ENCODE peak calls at places on chromosomes 5 and 9, in eight cellular contexts. O is GM03348, Z is AG08396, G is hypothalamus, Y is NAMALWA, K is endothelial cell of umbilical vein, S is stomach, C is esophagus squamous epithelium. U is an unnamed sample.

GRCh38 chr5:32810812-32811211 is 99.7 kb downstream of the NPR3 start:
- DNase-seq in O (peak), Z (peak), G (no peak), Y (no peak), K (no peak), S (no peak), C (no peak), U (no peak)

GRCh38 chr9:114259800-114260523 is 62.9 kb upstream of the ORM1 start:
- DNase-seq in O (no peak), Z (no peak), G (no peak), Y (no peak), K (no peak), S (no peak), C (no peak), U (peak)

GRCh38 chr5:172102913-172103629 is 85.0 kb downstream of the STK10 start:
- DNase-seq in O (peak), Z (peak), G (no peak), Y (no peak), K (peak), S (peak), C (no peak), U (peak)

GRCh38 chr5:139273572-139274264 is 19.8 kb upstream of the MATR3 start:
- DNase-seq in O (peak), Z (peak), G (peak), Y (peak), K (peak), S (peak), C (peak), U (peak)

GRCh38 chr5:104706570-104706969 is 1144.0 kb upstream of the NUDT12 start:
- DNase-seq in O (no peak), Z (no peak), G (no peak), Y (no peak), K (no peak), S (no peak), C (no peak), U (no peak)

GRCh38 chr5:100858987-100859545 is 44.0 kb downstream of the ST8SIA4 start:
- DNase-seq in O (no peak), Z (no peak), G (no peak), Y (no peak), K (no peak), S (no peak), C (no peak), U (no peak)

GRCh38 chr5:140075371-140075770 is 32.3 kb upstream of the NRG2 start:
- DNase-seq in O (peak), Z (peak), G (no peak), Y (peak), K (no peak), S (no peak), C (no peak), U (no peak)

GRCh38 chr5:127203818-127204217 is 86.8 kb upstream of the MEGF10 start:
- DNase-seq in O (peak), Z (no peak), G (no peak), Y (no peak), K (no peak), S (no peak), C (no peak), U (no peak)

GRCh38 chr5:146751781-146752401 is 126.7 kb downstream of the PPP2R2B start:
- DNase-seq in O (no peak), Z (no peak), G (no peak), Y (no peak), K (no peak), S (peak), C (no peak), U (no peak)

GRCh38 chr5:155259648-155260047 is 246.1 kb downstream of the KIF4B start:
- DNase-seq in O (no peak), Z (no peak), G (no peak), Y (no peak), K (no peak), S (no peak), C (no peak), U (no peak)

GRCh38 chr9:83544002-83544698 is 5.9 kb upstream of the FRMD3 start:
- DNase-seq in O (peak), Z (peak), G (no peak), Y (peak), K (peak), S (peak), C (no peak), U (no peak)

GRCh38 chr5:8770431-8770830 is 775.4 kb downstream of the SEMA5A start:
- DNase-seq in O (no peak), Z (no peak), G (no peak), Y (no peak), K (no peak), S (no peak), C (no peak), U (no peak)

GRCh38 chr9:89850633-89851325 is 246.0 kb downstream of the GADD45G start:
- DNase-seq in O (peak), Z (peak), G (no peak), Y (no peak), K (no peak), S (peak), C (no peak), U (no peak)

GRCh38 chr9:18526686-18527085 is 52.7 kb downstream of the ADAMTSL1 start:
- DNase-seq in O (no peak), Z (no peak), G (no peak), Y (no peak), K (no peak), S (no peak), C (no peak), U (no peak)

GRCh38 chr9:76044420-76044819 is 153.9 kb downstream of the PCSK5 start:
- DNase-seq in O (peak), Z (peak), G (no peak), Y (no peak), K (no peak), S (no peak), C (no peak), U (no peak)

GRCh38 chr5:110267714-110268113 is 458.8 kb downstream of the TMEM232 start:
- DNase-seq in O (no peak), Z (no peak), G (no peak), Y (no peak), K (no peak), S (no peak), C (no peak), U (no peak)

GRCh38 chr5:4192111-4192510 is 596.5 kb downstream of the IRX1 start:
- DNase-seq in O (no peak), Z (no peak), G (no peak), Y (no peak), K (no peak), S (no peak), C (no peak), U (no peak)

GRCh38 chr5:10111575-10111974 is 138.1 kb downstream of the ATPSCKMT start:
- DNase-seq in O (peak), Z (peak), G (no peak), Y (peak), K (no peak), S (no peak), C (no peak), U (no peak)

GRCh38 chr9:42396318-42396717 is 212.9 kb downstream of the SPATA31A6 start:
- DNase-seq in O (no peak), Z (no peak), G (no peak), Y (no peak), K (no peak), S (no peak), C (no peak), U (no peak)

GRCh38 chr9:93651521-93651950 is 75.2 kb downstream of the PHF2 start:
- DNase-seq in O (no peak), Z (no peak), G (no peak), Y (no peak), K (no peak), S (no peak), C (no peak), U (no peak)

GRCh38 chr9:135976531-135976930 is 15.4 kb upstream of the UBAC1 start:
- DNase-seq in O (no peak), Z (no peak), G (no peak), Y (no peak), K (no peak), S (no peak), C (no peak), U (no peak)

GRCh38 chr9:108603141-108603540 is 252.6 kb downstream of the ACTL7B start:
- DNase-seq in O (no peak), Z (no peak), G (no peak), Y (no peak), K (no peak), S (peak), C (no peak), U (no peak)

GRCh38 chr9:15149450-15149849 is 157.6 kb downstream of the TTC39B start:
- DNase-seq in O (no peak), Z (no peak), G (no peak), Y (no peak), K (peak), S (no peak), C (no peak), U (no peak)

U was measured in cerebellar nuclear complex.